ENCODE peak calls at places on chromosomes 13 and 19, in seven cellular contexts. F, R, W, V, A, C and H are unnamed samples.

GRCh38 chr19:13024126-13024957 is 29.1 kb downstream of the NFIX start:
- DNase-seq in R (no peak), W (peak; percentile 55), C (peak; percentile 45), F (no peak), A (peak; percentile 11), V (no peak), H (no peak)

GRCh38 chr13:110354209-110354627 is 47.1 kb downstream of the COL4A2 start:
- DNase-seq in V (no peak), A (no peak), C (peak; percentile 68), W (peak; percentile 17), F (no peak), R (no peak), H (no peak)

GRCh38 chr19:14419038-14419813 is at the start of gene DDX39A:
- DNase-seq in V (peak; percentile 100), W (peak; percentile 100), C (peak; percentile 99), F (peak; percentile 99), R (peak; percentile 99), A (peak; percentile 99), H (peak; percentile 97)

GRCh38 chr19:33310606-33311325 is 8.4 kb upstream of the CEBPA start:
- DNase-seq in C (no peak), R (no peak), W (peak; percentile 66), A (no peak), V (no peak), F (no peak), H (no peak)

GRCh38 chr13:96652506-96652905 is 341.8 kb downstream of the OXGR1 start:
- DNase-seq in V (no peak), C (no peak), F (no peak), A (no peak), W (no peak), R (no peak), H (no peak)

GRCh38 chr13:52159159-52159982 is at the start of gene NEK3:
- DNase-seq in V (peak; percentile 36), C (peak; percentile 56), W (peak; percentile 48), F (peak; percentile 60), A (peak; percentile 71), R (peak; percentile 75), H (no peak)

GRCh38 chr19:39172700-39173501 is 23.9 kb upstream of the NCCRP1 start:
- DNase-seq in A (no peak), F (no peak), W (no peak), V (no peak), R (no peak), C (no peak), H (no peak)

GRCh38 chr13:46202188-46202795 is 9.4 kb upstream of the LRRC63 start:
- DNase-seq in F (no peak), R (no peak), W (no peak), C (no peak), V (no peak), A (no peak), H (no peak)

GRCh38 chr19:48837081-48837524 is 812 bp upstream of the HSD17B14 start:
- DNase-seq in A (peak; percentile 86), F (peak; percentile 93), W (peak; percentile 82), V (peak; percentile 86), R (peak; percentile 96), C (peak; percentile 78), H (peak; percentile 51)

GRCh38 chr19:44745386-44745831 is 3.1 kb upstream of the BCL3 start:
- DNase-seq in C (peak; percentile 80), F (peak; percentile 78), W (peak; percentile 30), R (no peak), V (no peak), A (no peak), H (peak; percentile 47)

GRCh38 chr13:106354961-106355360 is 180.5 kb downstream of the EFNB2 start:
- DNase-seq in R (no peak), F (no peak), W (no peak), A (no peak), C (no peak), V (no peak), H (no peak)

GRCh38 chr19:20926796-20927195 is 3.7 kb downstream of the ZNF85 start:
- DNase-seq in F (no peak), V (peak; percentile 27), W (no peak), R (no peak), A (no peak), C (no peak), H (no peak)

GRCh38 chr19:45423033-45423588 is 606 bp downstream of the ERCC1 start:
- DNase-seq in C (no peak), A (no peak), R (no peak), F (no peak), W (no peak), V (no peak), H (no peak)

GRCh38 chr13:41589434-41589833 is 132.1 kb downstream of the RGCC start:
- DNase-seq in A (no peak), R (no peak), W (no peak), F (no peak), C (no peak), V (no peak), H (no peak)

GRCh38 chr13:51148223-51148951 is 37.3 kb upstream of the C13orf42 start:
- DNase-seq in C (no peak), W (no peak), R (no peak), A (peak; percentile 66), F (no peak), V (no peak), H (no peak)

GRCh38 chr19:40612831-40613668 is 11.9 kb downstream of the LTBP4 start:
- DNase-seq in W (no peak), F (no peak), R (peak; percentile 64), A (no peak), C (no peak), V (peak; percentile 57), H (no peak)

GRCh38 chr19:53903055-53903680 is 5.9 kb upstream of the CACNG7 start:
- DNase-seq in A (peak; percentile 46), V (no peak), R (peak; percentile 91), W (peak; percentile 84), C (peak; percentile 30), F (no peak), H (no peak)

GRCh38 chr19:33186835-33187540 is 7.1 kb upstream of the LRP3 start:
- DNase-seq in W (no peak), R (no peak), A (no peak), F (no peak), V (no peak), C (no peak), H (no peak)

GRCh38 chr13:79936368-79937136 is 404.4 kb downstream of the SPRY2 start:
- DNase-seq in R (no peak), A (peak; percentile 100), W (peak; percentile 95), F (peak; percentile 28), C (peak; percentile 100), V (peak; percentile 99), H (peak; percentile 99)

GRCh38 chr13:77563110-77563509 is 27.6 kb downstream of the SCEL start:
- DNase-seq in V (peak; percentile 11), R (peak; percentile 66), W (peak; percentile 54), F (no peak), C (peak; percentile 17), A (peak; percentile 26), H (no peak)

GRCh38 chr19:14218615-14219330 is 12.8 kb upstream of the ADGRL1 start:
- DNase-seq in F (no peak), W (no peak), C (no peak), A (no peak), R (no peak), V (no peak), H (no peak)

GRCh38 chr19:37997911-37998344 is 90.9 kb downstream of the SIPA1L3 start:
- DNase-seq in V (peak; percentile 83), A (peak; percentile 83), W (peak; percentile 97), R (no peak), C (peak; percentile 97), F (no peak), H (peak; percentile 88)

GRCh38 chr19:51327066-51327985 is 14.6 kb downstream of the VSIG10L start:
- DNase-seq in C (peak; percentile 17), W (peak; percentile 58), V (peak; percentile 42), A (peak; percentile 30), F (no peak), R (peak; percentile 24), H (no peak)
- H3K4me3 ChIP-seq in C (peak overlapping the region; percentile 23), W (peak overlapping the region; percentile 57), V (peak overlapping the region; percentile 15), A (no peak overlapping the region), F (peak overlapping the region; percentile 24), R (no peak overlapping the region), H (no peak overlapping the region)

GRCh38 chr19:16428372-16429036 is 43.3 kb downstream of the EPS15L1 start:
- DNase-seq in A (no peak), C (no peak), F (no peak), W (no peak), R (no peak), V (no peak), H (no peak)
- H3K36me3 ChIP-seq in A (no peaks in the 10 kb centered on the region), C (peaks cover 44% of the 10 kb centered on the region), F (peaks cover 54% of the 10 kb centered on the region), W (peaks cover 27% of the 10 kb centered on the region), R (peaks cover 50% of the 10 kb centered on the region), V (peaks cover 40% of the 10 kb centered on the region), H (peaks cover 11% of the 10 kb centered on the region)

GRCh38 chr19:47186337-47187022 is 44.5 kb downstream of the BBC3 start:
- DNase-seq in C (no peak), F (no peak), R (peak; percentile 23), A (no peak), V (no peak), W (no peak), H (no peak)
- TF ChIP-seq CTCF in C (no peak), F (no peak), R (no peak), A (no peak), V (peak; percentile 17), W (no peak), H (no peak)

DNA sequence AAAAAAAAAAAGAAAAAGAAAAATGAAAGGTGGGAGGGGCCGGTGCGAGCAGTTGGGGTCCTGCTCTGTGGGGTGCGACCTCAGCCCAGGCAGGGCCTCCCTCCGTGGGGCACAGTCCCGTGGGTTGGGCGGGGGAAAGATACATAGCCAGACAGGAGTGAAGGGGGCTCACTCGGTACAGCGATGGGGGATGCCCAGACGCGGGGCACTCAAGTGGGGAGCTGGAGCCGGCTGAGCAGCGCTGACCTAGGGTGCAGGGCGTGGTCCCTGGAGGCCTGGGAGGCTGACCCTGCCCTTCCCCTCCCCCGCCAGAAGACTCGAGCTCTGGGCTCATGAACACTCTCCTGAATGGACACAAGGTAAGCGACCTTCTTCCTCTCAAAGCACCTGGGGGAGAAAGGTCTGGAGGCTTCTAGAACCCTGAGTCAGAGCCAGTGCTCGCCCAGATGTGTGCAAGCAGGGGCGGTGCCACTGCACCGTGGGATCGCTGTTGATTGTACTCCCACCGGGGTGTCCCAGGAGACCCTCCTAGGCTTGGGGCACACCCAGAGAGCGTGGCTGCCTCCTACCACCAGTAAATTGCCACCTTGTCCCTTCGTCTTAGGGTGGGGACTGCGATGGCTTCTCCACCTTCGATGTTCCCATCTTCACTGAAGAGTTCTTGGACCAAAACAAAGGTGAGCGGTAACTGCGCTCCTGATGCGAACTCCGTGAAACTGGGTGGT is 3.4 kb downstream of the HMG20B start:
- DNase-seq in V (no peak), A (no peak), F (no peak), C (no peak), R (no peak), W (no peak), H (no peak)
- H3K4me3 ChIP-seq in V (peak overlapping the region; percentile 24), A (peak overlapping the region; percentile 38), F (peak overlapping the region; percentile 37), C (no peak overlapping the region), R (no peak overlapping the region), W (no peak overlapping the region), H (no peak overlapping the region)